ENCODE peak calls at places on chromosomes 4 and X, in four cellular contexts. S, T, U and A are unnamed samples.

GRCh38 chr4:25949166-25949748 is 35.2 kb downstream of the SMIM20 start:
- DNase-seq in S (no peak), U (no peak), T (peak), A (no peak)

GRCh38 chr4:185600801-185601200 is 65.5 kb upstream of the PDLIM3 start:
- DNase-seq in T (no peak), U (no peak), S (no peak), A (no peak)

GRCh38 chr4:74455361-74456055 is 10.6 kb downstream of the AREG start:
- DNase-seq in U (no peak), S (no peak), T (no peak), A (no peak)

GRCh38 chrX:37541991-37542390 is 29.5 kb upstream of the LANCL3 start:
- DNase-seq in T (no peak), U (no peak), S (no peak), A (no peak)

GRCh38 chr4:150582101-150582565 is at the start of gene MAB21L2:
- DNase-seq in U (no peak), T (no peak), S (no peak), A (peak)

GRCh38 chrX:123173833-123174232 is 10.2 kb upstream of the GRIA3 start:
- DNase-seq in S (peak), T (no peak), U (peak), A (peak)

GRCh38 chr4:76305971-76306881 is at the start of gene STBD1:
- DNase-seq in T (peak), S (peak), U (peak), A (peak)

GRCh38 chr4:159297088-159297487 is 194.2 kb downstream of the RAPGEF2 start:
- DNase-seq in U (no peak), T (no peak), S (no peak), A (no peak)

GRCh38 chr4:147361726-147362125 is 119.2 kb upstream of the EDNRA start:
- DNase-seq in S (no peak), T (no peak), U (peak), A (no peak)

GRCh38 chr4:152247271-152247975 is 288.5 kb downstream of the FBXW7 start:
- DNase-seq in S (no peak), U (no peak), T (no peak), A (peak)

GRCh38 chr4:128521156-128521555 is 233.5 kb upstream of the PGRMC2 start:
- DNase-seq in S (no peak), U (no peak), T (peak), A (no peak)

GRCh38 chr4:128517096-128517738 is 229.6 kb upstream of the PGRMC2 start:
- DNase-seq in T (no peak), U (no peak), S (peak), A (no peak)

GRCh38 chr4:128519163-128519810 is 231.7 kb upstream of the PGRMC2 start:
- DNase-seq in T (no peak), U (no peak), S (no peak), A (no peak)

GRCh38 chr4:128516568-128516967 is 229.0 kb upstream of the PGRMC2 start:
- DNase-seq in U (no peak), T (no peak), S (no peak), A (no peak)

GRCh38 chr4:128517739-128518510 is 230.3 kb upstream of the PGRMC2 start:
- DNase-seq in T (peak), S (peak), U (peak), A (peak)
- TF ChIP-seq ELF1 in T (no peak), S (no peak), U (no peak), A (peak)

DNA sequence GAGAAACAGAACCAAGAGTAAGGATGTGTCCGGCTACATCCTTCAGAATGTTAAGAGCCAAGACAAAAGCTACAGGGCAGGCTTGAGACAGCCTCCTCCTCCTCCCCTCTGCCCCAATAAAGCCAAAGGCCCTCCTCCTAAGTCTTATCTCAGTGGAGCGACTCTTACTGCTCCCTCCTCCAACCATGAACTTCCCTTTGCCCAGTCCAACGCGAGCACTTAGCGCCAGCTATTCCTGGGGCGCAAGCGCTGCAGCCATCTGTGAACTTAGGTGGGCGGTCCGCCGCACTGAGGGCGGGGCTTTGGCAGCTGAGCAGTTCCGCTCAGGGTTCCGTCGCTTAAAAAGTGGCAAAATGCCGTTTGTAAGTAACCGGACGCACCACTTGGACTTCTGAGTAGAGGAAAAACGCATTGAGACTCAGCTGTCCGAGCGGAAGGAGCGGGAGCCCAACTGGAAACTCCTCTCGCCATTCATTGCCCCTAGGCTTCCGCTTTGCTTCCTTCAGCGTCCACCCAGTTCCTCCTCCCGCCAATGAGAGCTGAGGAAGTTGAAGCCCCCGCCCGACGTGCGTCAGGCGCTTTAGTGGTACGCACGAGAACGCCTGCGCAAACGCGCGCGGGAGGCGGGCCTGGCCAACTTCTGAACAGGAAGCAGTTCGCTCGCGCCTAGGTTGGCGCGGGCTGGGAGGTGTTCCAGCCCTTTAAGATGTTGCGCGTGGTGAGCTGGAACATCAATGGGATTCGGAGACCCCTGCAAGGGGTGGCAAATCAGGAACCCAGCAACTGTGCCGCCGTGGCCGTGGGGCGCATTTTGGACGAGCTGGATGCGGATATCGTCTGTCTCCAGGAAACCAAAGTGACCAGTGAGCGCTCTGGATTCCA is at the start of gene APEX2:
- DNase-seq in U (peak), S (peak), T (peak), A (peak)
- TF ChIP-seq REST in U (no peak), S (no peak), T (no peak), A (no peak)

GRCh38 chr4:80240976-80241375 is 25.5 kb upstream of the FGF5 start:
- DNase-seq in T (no peak), U (no peak), S (no peak), A (no peak)
- TF ChIP-seq ELF1 in T (no peak), U (no peak), S (no peak), A (peak)

GRCh38 chrX:20233336-20233735 is 33.4 kb downstream of the RPS6KA3 start:
- DNase-seq in U (no peak), T (no peak), S (no peak), A (no peak)

GRCh38 chrX:20237864-20238263 is 28.8 kb downstream of the RPS6KA3 start:
- DNase-seq in S (no peak), T (no peak), U (no peak), A (no peak)

GRCh38 chrX:20240201-20240600 is 26.5 kb downstream of the RPS6KA3 start:
- DNase-seq in U (no peak), T (no peak), S (no peak), A (no peak)

GRCh38 chrX:20231598-20231997 is 35.1 kb downstream of the RPS6KA3 start:
- DNase-seq in S (no peak), T (no peak), U (no peak), A (no peak)

DNA sequence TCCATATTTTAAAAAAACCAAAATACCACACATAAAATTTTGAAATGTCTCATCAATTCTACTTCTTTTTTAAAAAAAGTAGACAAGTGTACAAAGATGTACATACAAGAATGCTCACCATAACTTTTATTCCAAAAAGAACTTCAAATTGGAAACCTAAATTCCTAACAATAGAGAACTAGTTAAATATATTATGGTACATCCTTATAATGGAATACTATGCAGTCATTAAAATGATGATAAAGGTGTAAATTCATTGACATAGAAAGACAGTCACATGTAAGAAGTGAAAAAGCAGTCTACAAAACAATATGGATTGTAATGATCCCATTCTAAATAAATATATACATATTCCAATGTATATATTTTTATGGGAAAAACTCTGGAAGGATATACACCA is 31.0 kb downstream of the RPS6KA3 start:
- DNase-seq in T (no peak), U (no peak), S (no peak), A (no peak)
- TF ChIP-seq REST in T (no peak), U (no peak), S (no peak), A (no peak)